ENCODE peak calls at places on chromosome 4, in eight cellular contexts. I, H, K, Z, Y, T, N and L are unnamed samples.

GRCh38 chr4:24771241-24771640 is 24.1 kb upstream of the SOD3 start:
- DNase-seq in I (no peak), H (no peak), K (no peak), Z (no peak), Y (no peak), T (no peak), N (no peak), L (no peak)

GRCh38 chr4:10619220-10619619 is 65.3 kb downstream of the CLNK start:
- DNase-seq in I (no peak), H (no peak), K (no peak), Z (no peak), Y (peak), T (peak), N (no peak), L (no peak)

GRCh38 chr4:160299177-160299576 is 1196.3 kb downstream of the RAPGEF2 start:
- DNase-seq in I (no peak), H (no peak), K (no peak), Z (no peak), Y (no peak), T (peak), N (no peak), L (no peak)

GRCh38 chr4:30815685-30816084 is 95.5 kb downstream of the PCDH7 start:
- DNase-seq in I (no peak), H (no peak), K (no peak), Z (no peak), Y (no peak), T (no peak), N (no peak), L (no peak)

GRCh38 chr4:169282429-169283113 is 11.8 kb upstream of the SH3RF1 start:
- DNase-seq in I (no peak), H (no peak), K (no peak), Z (no peak), Y (peak), T (no peak), N (no peak), L (no peak)

GRCh38 chr4:83010111-83010521 is 507 bp downstream of the LIN54 start:
- DNase-seq in I (peak), H (no peak), K (no peak), Z (peak), Y (peak), T (no peak), N (no peak), L (no peak)

GRCh38 chr4:179164642-179165338 is 1722.6 kb upstream of the AGA start:
- DNase-seq in I (no peak), H (no peak), K (no peak), Z (no peak), Y (no peak), T (no peak), N (no peak), L (no peak)

GRCh38 chr4:87236851-87237250 is 16.4 kb upstream of the KLHL8 start:
- DNase-seq in I (no peak), H (no peak), K (no peak), Z (no peak), Y (no peak), T (no peak), N (no peak), L (no peak)

GRCh38 chr4:128974203-128974602 is 119.1 kb downstream of the SCLT1 start:
- DNase-seq in I (no peak), H (no peak), K (no peak), Z (no peak), Y (no peak), T (no peak), N (no peak), L (no peak)

GRCh38 chr4:138555584-138555983 is 313.4 kb upstream of the SLC7A11 start:
- DNase-seq in I (peak), H (no peak), K (no peak), Z (peak), Y (peak), T (no peak), N (no peak), L (peak)

GRCh38 chr4:182010876-182011275 is 232.3 kb upstream of the TENM3 start:
- DNase-seq in I (no peak), H (no peak), K (no peak), Z (no peak), Y (no peak), T (no peak), N (no peak), L (no peak)

GRCh38 chr4:65954416-65954815 is 284.1 kb upstream of the EPHA5 start:
- DNase-seq in I (no peak), H (no peak), K (no peak), Z (no peak), Y (peak), T (no peak), N (no peak), L (no peak)

GRCh38 chr4:74308215-74308614 is at the start of gene EPGN:
- DNase-seq in I (no peak), H (no peak), K (no peak), Z (no peak), Y (peak), T (no peak), N (no peak), L (no peak)

GRCh38 chr4:139553751-139554670 is 2.0 kb downstream of the SETD7 start:
- DNase-seq in I (no peak), H (no peak), K (no peak), Z (no peak), Y (no peak), T (no peak), N (no peak), L (no peak)

GRCh38 chr4:139685180-139685579 is 19.6 kb downstream of the MGST2 start:
- DNase-seq in I (no peak), H (no peak), K (no peak), Z (no peak), Y (no peak), T (no peak), N (no peak), L (no peak)

GRCh38 chr4:169416461-169416860 is 145.7 kb upstream of the SH3RF1 start:
- DNase-seq in I (no peak), H (no peak), K (no peak), Z (no peak), Y (no peak), T (no peak), N (no peak), L (no peak)

GRCh38 chr4:80309301-80310004 is 26.1 kb upstream of the CFAP299 start:
- DNase-seq in I (no peak), H (no peak), K (no peak), Z (no peak), Y (peak), T (no peak), N (no peak), L (no peak)

GRCh38 chr4:165096776-165097175 is 15.9 kb downstream of the TMEM192 start:
- DNase-seq in I (no peak), H (peak), K (peak), Z (peak), Y (peak), T (no peak), N (no peak), L (no peak)

GRCh38 chr4:156242390-156242789 is 288.7 kb upstream of the CTSO start:
- DNase-seq in I (no peak), H (no peak), K (no peak), Z (no peak), Y (no peak), T (no peak), N (no peak), L (no peak)

GRCh38 chr4:173217727-173218126 is 49.1 kb downstream of the GALNT7 start:
- DNase-seq in I (peak), H (no peak), K (no peak), Z (no peak), Y (peak), T (no peak), N (no peak), L (no peak)

GRCh38 chr4:87985097-87985886 is 9.8 kb downstream of the SPP1 start:
- DNase-seq in I (no peak), H (peak), K (no peak), Z (peak), Y (peak), T (peak), N (peak), L (no peak)

GRCh38 chr4:186935881-186936280 is 212.2 kb upstream of the FAT1 start:
- DNase-seq in I (no peak), H (no peak), K (no peak), Z (no peak), Y (no peak), T (no peak), N (no peak), L (no peak)

GRCh38 chr4:165631208-165631894 is 241.7 kb upstream of the TLL1 start:
- DNase-seq in I (no peak), H (no peak), K (no peak), Z (no peak), Y (peak), T (no peak), N (no peak), L (no peak)

GRCh38 chr4:141395919-141396318 is 175.2 kb downstream of the ZNF330 start:
- DNase-seq in I (no peak), H (no peak), K (no peak), Z (no peak), Y (no peak), T (no peak), N (no peak), L (no peak)

GRCh38 chr4:183099537-183100297 is 660 bp downstream of the WWC2 start:
- DNase-seq in I (peak), H (peak), K (no peak), Z (peak), Y (no peak), T (no peak), N (peak), L (no peak)